ENCODE peak calls at places on chromosome X, in six cellular contexts. P is GM12891, F is upper lobe of left lung, K is IMR-90, M is heart left ventricle, G is A549. B is an unnamed sample.

GRCh38 chrX:2819345-2820130 is 9.2 kb upstream of the GYG2 start:
- DNase-seq in P (no peak), F (no peak), M (no peak), K (peak), G (peak), B (no peak)

GRCh38 chrX:155134255-155134654 is 62.9 kb downstream of the BRCC3 start:
- DNase-seq in K (no peak), G (no peak), P (no peak), F (no peak), M (no peak), B (no peak)

GRCh38 chrX:118552501-118552900 is 56.9 kb downstream of the DOCK11 start:
- DNase-seq in K (peak), M (no peak), F (peak), P (no peak), G (peak), B (peak)

GRCh38 chrX:48611703-48612102 is 14.4 kb downstream of the WDR13 start:
- DNase-seq in P (no peak), K (no peak), M (no peak), G (no peak), F (no peak), B (no peak)

GRCh38 chrX:108165349-108166111 is 74.0 kb downstream of the ATG4A start:
- DNase-seq in G (peak), P (no peak), F (no peak), M (no peak), K (peak), B (peak)

GRCh38 chrX:85052636-85053343 is 49.1 kb downstream of the APOOL start:
- DNase-seq in F (no peak), K (peak), M (no peak), G (no peak), P (no peak), B (no peak)

GRCh38 chrX:105909576-105909975 is 87.2 kb downstream of the NRK start:
- DNase-seq in F (no peak), G (no peak), P (no peak), M (no peak), K (no peak), B (no peak)

GRCh38 chrX:77556276-77556675 is 109.1 kb downstream of the FGF16 start:
- DNase-seq in P (no peak), G (no peak), F (no peak), K (no peak), M (no peak), B (no peak)

GRCh38 chrX:107298276-107298675 is 91.9 kb downstream of the DNAAF6 start:
- DNase-seq in F (no peak), G (no peak), K (no peak), P (no peak), M (no peak), B (no peak)

DNA sequence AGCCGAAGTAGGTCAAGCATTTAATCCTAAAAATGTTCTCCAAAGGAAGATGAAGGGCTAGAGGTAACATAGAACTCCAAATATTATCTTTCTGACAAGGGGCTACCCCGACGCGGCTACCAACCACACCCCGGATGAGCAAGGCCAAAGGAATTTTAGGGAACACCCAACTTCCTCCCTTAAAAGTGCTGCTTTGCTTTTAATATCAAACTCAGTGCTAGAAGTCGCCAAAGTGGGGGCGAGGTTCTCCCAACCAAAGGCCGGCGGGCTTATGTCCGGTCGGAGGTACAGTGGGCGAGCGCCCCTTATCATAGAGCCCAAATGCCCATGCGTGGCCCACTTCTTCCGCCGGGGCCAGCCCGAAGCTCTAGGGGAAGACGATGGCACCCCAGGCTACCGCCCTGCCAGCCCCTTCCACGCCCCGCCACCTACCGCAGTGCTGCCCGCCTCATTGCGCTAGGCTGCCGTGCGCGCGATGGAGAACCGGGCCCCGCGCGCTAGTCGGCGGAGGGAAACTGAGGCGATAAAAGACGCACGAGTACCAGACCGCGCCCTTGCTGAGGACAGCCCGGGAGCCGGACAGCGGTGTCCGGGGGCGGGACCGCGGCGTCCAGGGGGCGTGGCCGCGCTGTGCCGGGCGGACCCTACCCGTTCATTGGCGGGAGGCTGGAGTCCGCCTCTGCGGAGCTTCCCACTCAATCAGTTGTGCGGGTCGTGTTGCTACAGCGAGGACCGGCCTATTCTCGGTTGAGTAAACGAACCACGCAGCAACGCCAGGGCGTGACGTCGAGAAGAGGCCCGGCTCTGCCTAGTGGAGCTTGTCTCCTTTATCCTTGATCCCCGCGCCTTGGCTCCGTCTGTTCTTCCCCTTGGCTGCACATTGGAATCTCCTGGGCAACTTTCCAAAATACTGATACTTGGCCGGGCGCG is at the start of gene ACOT9:
- DNase-seq in M (peak), P (peak), G (peak), F (peak), K (peak), B (peak)
- TF ChIP-seq POLR2A in M (peak), P (peak), G (peak), F (peak), K (peak), B (peak)

DNA sequence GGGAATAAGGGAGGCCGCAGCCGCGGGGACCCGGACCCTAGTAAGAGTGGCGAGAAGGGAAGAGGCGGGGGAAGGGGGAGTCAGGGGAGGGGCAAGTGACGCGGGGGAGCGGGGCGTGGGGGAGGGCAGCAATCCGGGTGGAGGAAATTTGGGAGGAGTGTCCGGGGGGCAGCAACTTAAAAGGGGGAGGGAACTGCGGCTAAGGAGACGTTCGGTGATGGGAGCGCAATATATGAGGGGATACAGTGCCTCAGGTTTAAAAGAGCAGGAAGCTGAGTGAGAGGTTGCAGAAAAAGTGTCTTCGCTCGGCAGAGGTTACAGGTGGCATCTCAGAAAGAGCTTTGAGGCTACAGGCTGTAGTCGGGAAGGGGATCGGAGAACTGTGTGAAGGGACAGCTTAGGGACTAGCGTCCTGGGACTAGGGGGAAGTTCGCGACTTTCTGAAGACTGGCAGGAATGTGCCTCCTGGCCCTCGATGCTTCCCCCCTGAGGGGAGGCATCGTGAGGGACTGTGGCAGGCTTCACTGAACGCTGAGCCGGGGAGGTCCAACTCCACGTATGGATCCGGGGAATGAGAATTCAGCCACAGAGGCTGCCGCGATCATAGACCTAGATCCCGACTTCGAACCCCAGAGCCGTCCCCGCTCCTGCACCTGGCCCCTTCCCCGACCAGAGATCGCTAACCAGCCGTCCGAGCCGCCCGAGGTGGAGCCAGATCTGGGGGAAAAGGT is 485 bp downstream of the FOXO4 start:
- DNase-seq in M (no peak), P (no peak), K (peak), G (peak), F (peak), B (peak)
- TF ChIP-seq POLR2A in M (no peak), P (no peak), K (no peak), G (no peak), F (peak), B (no peak)

GRCh38 chrX:101051153-101051548 is 760 bp downstream of the TRMT2B start:
- DNase-seq in F (no peak), M (no peak), K (no peak), G (no peak), P (no peak), B (no peak)

GRCh38 chrX:101057095-101057714 is 5.3 kb upstream of the TRMT2B start:
- DNase-seq in P (peak), F (no peak), M (no peak), G (no peak), K (peak), B (peak)

DNA sequence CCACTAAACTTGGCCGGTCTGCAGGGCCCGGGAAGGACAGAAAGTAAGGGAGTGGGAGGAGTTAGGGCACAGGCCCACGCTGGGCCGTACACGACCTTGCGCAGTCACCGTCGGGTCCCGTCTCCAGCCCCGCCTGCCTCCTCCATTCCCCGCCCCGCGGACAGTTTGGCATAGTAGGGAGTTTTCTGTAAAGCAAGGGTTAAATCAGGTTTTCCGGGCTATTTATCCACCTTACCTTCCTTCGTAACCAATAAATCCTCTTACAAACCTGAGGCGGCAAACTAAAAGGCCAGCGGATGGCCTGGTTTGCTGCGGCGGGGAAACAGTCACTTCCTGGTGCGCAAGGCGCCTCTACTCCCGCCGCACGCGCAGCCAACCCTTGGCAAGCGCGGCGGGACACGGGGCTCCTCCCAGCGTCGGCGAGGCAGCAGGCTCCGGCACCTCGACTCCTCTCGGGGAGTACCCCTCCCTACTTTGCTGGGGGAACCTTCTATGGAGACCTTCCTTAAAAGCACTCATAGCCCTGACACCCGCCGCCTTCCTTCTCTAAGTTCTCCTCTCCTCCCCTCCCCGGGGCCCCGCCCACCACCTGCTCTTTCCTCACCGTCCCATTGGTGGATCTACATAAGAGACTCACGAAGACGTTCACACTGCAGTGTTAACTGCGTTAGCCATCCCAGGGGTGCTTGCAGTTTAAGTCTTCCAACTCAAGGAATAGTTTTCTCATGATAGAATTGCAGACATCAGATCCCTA is at the start of gene TRMT2B:
- DNase-seq in M (peak), G (peak), P (peak), F (peak), K (peak), B (peak)
- TF ChIP-seq POLR2A in M (no peak), G (peak), P (peak), F (no peak), K (no peak), B (no peak)

GRCh38 chrX:23623797-23624196 is 43.5 kb upstream of the PRDX4 start:
- DNase-seq in G (no peak), F (no peak), P (no peak), K (no peak), M (no peak), B (no peak)
- TF ChIP-seq POLR2A in G (no peak), F (no peak), P (no peak), K (no peak), M (no peak), B (no peak)

DNA sequence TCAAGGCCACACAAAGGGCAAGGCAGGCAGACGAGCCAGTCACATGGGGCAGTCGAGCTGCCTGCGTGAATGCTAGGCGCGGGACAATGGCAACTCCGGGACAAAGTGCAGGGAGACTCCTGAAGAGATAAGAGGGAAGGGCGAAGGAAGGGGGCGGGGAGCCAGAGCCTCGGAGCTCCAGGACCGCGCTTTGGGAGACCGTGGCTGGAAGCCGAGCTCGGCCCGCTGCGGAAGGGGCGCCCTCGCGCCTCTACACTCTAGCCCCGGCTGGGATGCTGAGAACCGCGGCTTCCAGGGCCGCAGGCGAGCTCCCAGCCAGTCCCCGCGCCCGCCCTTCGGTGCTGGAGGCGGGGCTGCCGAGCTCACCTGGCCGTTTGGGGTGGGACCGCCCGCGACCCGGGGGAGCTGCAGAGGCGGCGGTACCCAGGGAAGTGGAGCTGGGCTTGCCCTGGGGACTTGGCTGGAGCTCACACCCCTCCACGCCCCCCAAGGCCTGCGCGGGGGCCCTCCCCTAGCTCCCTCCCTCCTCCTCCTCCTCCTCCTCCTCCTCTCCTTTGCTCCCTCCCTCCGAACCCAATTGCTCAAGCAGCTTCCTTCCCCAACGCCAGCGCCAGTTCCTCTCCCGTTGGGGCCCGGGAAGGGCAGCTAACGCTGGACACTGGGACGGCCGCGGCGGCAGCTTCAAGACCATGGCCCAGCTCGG is at the start of gene SOWAHD:
- DNase-seq in M (peak), F (peak), G (no peak), K (no peak), P (no peak), B (peak)
- TF ChIP-seq POLR2A in M (no peak), F (no peak), G (no peak), K (no peak), P (no peak), B (no peak)

B was measured in H54.